ENCODE peak calls at places on chromosomes 2 and 18, in four cellular contexts. R is mesenchymal stem cell, P is Peyer's patch, G is heart left ventricle. X is an unnamed sample.

GRCh38 chr2:240739797-240740196 is 48.1 kb downstream of the AQP12A start:
- DNase-seq in R (no peak), P (no peak), G (no peak), X (no peak)

GRCh38 chr18:50729986-50730385 is 89.8 kb downstream of the MRO start:
- DNase-seq in R (no peak), P (no peak), G (no peak), X (no peak)

GRCh38 chr2:71575966-71576365 is 122.6 kb downstream of the DYSF start:
- DNase-seq in R (no peak), P (no peak), G (no peak), X (no peak)

GRCh38 chr2:72924353-72925240 is 7.3 kb downstream of the EMX1 start:
- DNase-seq in R (no peak), P (no peak), G (no peak), X (no peak)

GRCh38 chr2:28360066-28360741 is 32.5 kb upstream of the FOSL2 start:
- DNase-seq in R (no peak), P (no peak), G (no peak), X (no peak)

GRCh38 chr18:2395427-2396161 is 175.7 kb downstream of the METTL4 start:
- DNase-seq in R (no peak), P (no peak), G (no peak), X (no peak)

GRCh38 chr18:1751249-1751648 is 820.1 kb downstream of the METTL4 start:
- DNase-seq in R (no peak), P (no peak), G (no peak), X (no peak)

GRCh38 chr2:42106257-42106816 is 58.5 kb downstream of the PKDCC start:
- DNase-seq in R (no peak), P (no peak), G (no peak), X (no peak)

GRCh38 chr2:120551540-120551939 is 184.1 kb upstream of the GLI2 start:
- DNase-seq in R (no peak), P (no peak), G (no peak), X (no peak)

GRCh38 chr2:239442192-239442591 is 41.4 kb upstream of the HDAC4 start:
- DNase-seq in R (no peak), P (no peak), G (no peak), X (no peak)

GRCh38 chr18:11324956-11325873 is 175.8 kb upstream of the PIEZO2 start:
- DNase-seq in R (peak; percentile 84), P (no peak), G (no peak), X (peak; percentile 93)

GRCh38 chr2:66495788-66496640 is 61.1 kb downstream of the MEIS1 start:
- DNase-seq in R (peak; percentile 83), P (no peak), G (peak; percentile 30), X (peak; percentile 85)

GRCh38 chr2:2456721-2457120 is 125.6 kb upstream of the MYT1L start:
- DNase-seq in R (no peak), P (no peak), G (no peak), X (peak; percentile 63)

GRCh38 chr2:63049291-63050185 is 1.1 kb upstream of the OTX1 start:
- DNase-seq in R (peak; percentile 21), P (no peak), G (no peak), X (peak; percentile 11)

GRCh38 chr2:105873721-105874120 is 129.0 kb downstream of the NCK2 start:
- DNase-seq in R (peak; percentile 90), P (no peak), G (no peak), X (peak; percentile 84)

DNA sequence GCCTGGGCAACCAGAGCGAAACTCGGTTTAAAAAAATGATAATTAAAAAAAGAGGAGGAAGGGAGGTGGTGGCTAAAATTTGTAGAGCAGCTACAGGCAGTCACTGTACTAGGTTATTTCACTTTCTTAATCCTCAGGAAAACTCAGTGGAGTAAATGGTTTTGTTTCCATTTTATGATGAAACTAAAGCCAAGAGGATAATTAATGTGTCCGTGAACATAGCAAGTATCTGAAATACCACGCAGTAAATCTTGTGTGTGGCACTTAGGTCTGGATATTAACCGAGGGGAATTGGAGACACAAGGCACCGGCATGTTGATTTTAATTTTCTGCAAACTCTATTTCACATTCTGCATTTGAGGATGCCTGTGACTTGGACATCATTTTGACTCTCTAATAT is 14.5 kb downstream of the SH3BP4 start:
- DNase-seq in R (peak; percentile 38), P (no peak), G (no peak), X (no peak)
- H3K4me1 ChIP-seq in R (peaks cover 51% of the 10 kb centered on the region), P (peaks cover 14% of the 10 kb centered on the region), G (peaks cover 11% of the 10 kb centered on the region), X (peaks cover 59% of the 10 kb centered on the region)

GRCh38 chr2:85258194-85258605 is 69.6 kb downstream of the TGOLN2 start:
- DNase-seq in R (no peak), P (no peak), G (no peak), X (peak; percentile 37)
- H3K4me1 ChIP-seq in R (peaks cover 42% of the 10 kb centered on the region), P (peaks cover 20% of the 10 kb centered on the region), G (peaks cover 66% of the 10 kb centered on the region), X (peaks cover 47% of the 10 kb centered on the region)

GRCh38 chr2:68831688-68832087 is 39.5 kb downstream of the BMP10 start:
- DNase-seq in R (peak; percentile 85), P (no peak), G (peak; percentile 22), X (peak; percentile 75)

GRCh38 chr2:68829764-68830163 is 41.4 kb downstream of the BMP10 start:
- DNase-seq in R (no peak), P (no peak), G (no peak), X (no peak)

GRCh38 chr2:68825891-68826290 is 45.3 kb downstream of the BMP10 start:
- DNase-seq in R (no peak), P (no peak), G (no peak), X (no peak)

GRCh38 chr2:68827681-68828080 is 43.5 kb downstream of the BMP10 start:
- DNase-seq in R (no peak), P (no peak), G (no peak), X (peak; percentile 26)

GRCh38 chr2:68828887-68829708 is 42.1 kb downstream of the BMP10 start:
- DNase-seq in R (peak; percentile 98), P (peak; percentile 87), G (peak; percentile 93), X (peak; percentile 92)
- H3K4me1 ChIP-seq in R (peaks cover 16% of the 10 kb centered on the region), P (peaks cover 42% of the 10 kb centered on the region), G (peaks cover 47% of the 10 kb centered on the region), X (peaks cover 32% of the 10 kb centered on the region)

GRCh38 chr18:75521808-75522207 is 94.3 kb upstream of the SMIM21 start:
- DNase-seq in R (no peak), P (no peak), G (no peak), X (no peak)
- H3K4me1 ChIP-seq in R (no peaks in the 10 kb centered on the region), P (no peaks in the 10 kb centered on the region), G (no peaks in the 10 kb centered on the region), X (no peaks in the 10 kb centered on the region)

DNA sequence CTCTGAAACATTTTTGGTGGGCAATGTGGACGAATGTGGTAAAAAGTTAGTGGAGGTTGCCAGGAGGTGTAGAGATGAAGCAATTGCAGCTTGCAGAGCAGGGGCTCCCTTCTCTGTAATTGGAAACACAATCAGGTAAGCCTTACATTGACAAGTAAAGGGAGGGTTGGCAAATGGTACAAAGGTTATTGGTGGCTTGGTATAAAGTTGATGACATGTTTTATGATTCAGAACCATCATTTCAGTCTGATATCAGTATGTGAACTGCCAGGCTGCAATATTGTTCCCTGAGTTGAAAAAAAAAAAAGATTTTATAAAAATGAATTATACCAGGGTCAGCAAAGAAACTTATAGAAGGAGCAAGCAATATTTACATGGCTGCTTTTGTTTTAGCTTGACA is 14.4 kb upstream of the DLX1 start:
- DNase-seq in R (no peak), P (no peak), G (no peak), X (no peak)
- H3K4me1 ChIP-seq in R (no peaks in the 10 kb centered on the region), P (no peaks in the 10 kb centered on the region), G (no peaks in the 10 kb centered on the region), X (no peaks in the 10 kb centered on the region)

GRCh38 chr18:8795586-8795985 is 90.2 kb downstream of the MTCL1 start:
- DNase-seq in R (no peak), P (no peak), G (no peak), X (no peak)
- H3K4me1 ChIP-seq in R (peaks cover 45% of the 10 kb centered on the region), P (peaks cover 16% of the 10 kb centered on the region), G (peaks cover 3% of the 10 kb centered on the region), X (peaks cover 56% of the 10 kb centered on the region)

DNA sequence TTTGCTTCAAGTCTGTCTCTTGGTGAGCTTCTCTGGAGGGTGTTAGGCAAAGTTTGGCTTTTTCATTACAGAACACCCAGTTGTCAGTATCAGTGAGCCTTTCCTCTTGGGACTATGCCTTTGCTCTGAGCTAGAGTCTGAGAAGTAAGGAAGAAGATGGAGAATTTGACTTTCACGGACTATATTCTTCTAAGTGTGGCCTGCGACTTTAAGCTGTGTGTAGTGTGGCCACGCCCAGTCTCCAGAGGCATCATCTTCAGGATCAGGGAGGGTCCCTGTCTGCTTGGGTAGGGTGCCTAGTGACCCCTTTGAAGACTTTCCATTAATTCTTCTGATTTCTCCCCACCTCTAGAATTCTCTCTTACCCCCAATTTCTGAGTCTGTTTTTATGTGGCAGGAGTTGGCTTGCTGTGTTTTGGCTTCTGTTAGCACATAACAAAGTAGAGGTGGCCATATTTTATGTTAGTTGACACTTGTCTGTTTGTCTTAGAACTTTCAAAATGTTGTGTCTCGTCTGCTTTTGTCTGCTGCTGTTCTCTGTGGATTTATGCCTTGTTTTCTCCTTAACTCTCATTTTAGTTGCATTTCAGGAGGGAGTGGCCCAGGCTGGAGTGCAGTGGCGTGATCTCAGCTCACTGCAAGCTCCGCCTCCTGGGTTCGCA is 8.6 kb downstream of the PLEKHB2 start:
- DNase-seq in R (no peak), P (no peak), G (no peak), X (no peak)
- H3K4me1 ChIP-seq in R (peaks cover 6% of the 10 kb centered on the region), P (peaks cover 8% of the 10 kb centered on the region), G (peaks cover 16% of the 10 kb centered on the region), X (no peaks in the 10 kb centered on the region)

DNA sequence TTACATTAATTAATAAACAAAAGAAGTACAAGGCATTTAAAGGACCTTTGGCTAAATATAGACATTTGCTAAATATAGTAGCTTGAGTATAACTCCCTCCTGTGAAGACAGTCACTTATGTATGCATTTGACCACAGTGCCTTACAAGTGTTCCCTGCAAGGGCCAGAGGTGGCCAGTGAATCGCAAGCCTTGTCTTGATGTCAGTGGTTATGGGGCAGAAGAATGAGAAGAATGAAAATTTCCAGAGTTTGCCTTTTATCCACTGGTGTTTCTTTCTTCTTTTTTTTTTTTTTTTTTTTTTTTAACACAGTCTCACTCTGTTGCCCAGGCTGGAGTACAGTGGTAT is 1.8 kb downstream of the LRRFIP1 start:
- DNase-seq in R (peak; percentile 86), P (no peak), G (no peak), X (no peak)
- H3K4me1 ChIP-seq in R (peaks cover 32% of the 10 kb centered on the region), P (peaks cover 14% of the 10 kb centered on the region), G (peaks cover 71% of the 10 kb centered on the region), X (peaks cover 13% of the 10 kb centered on the region)

GRCh38 chr2:144508162-144508765 is 11.7 kb downstream of the ZEB2 start:
- DNase-seq in R (no peak), P (no peak), G (no peak), X (no peak)
- H3K4me1 ChIP-seq in R (peaks cover 20% of the 10 kb centered on the region), P (peaks cover 7% of the 10 kb centered on the region), G (peaks cover 74% of the 10 kb centered on the region), X (peaks cover 38% of the 10 kb centered on the region)